ENCODE peak calls at places on chromosomes 3 and 15, in seven cellular contexts. P is GM10248, Y is heart left ventricle, N is psoas muscle, M is choroid plexus epithelial cell, H is IMR-90, W is mesothelial cell of epicardium. S is an unnamed sample.

GRCh38 chr3:121545049-121545563 is 682 bp downstream of the POLQ start:
- DNase-seq in H (no peak), Y (no peak), W (no peak), P (no peak), N (no peak), M (peak), S (no peak)

GRCh38 chr3:72449551-72449950 is 398.7 kb downstream of the SHQ1 start:
- DNase-seq in N (no peak), Y (no peak), H (no peak), M (peak), P (no peak), W (no peak), S (no peak)

GRCh38 chr15:81410318-81410753 is 36.3 kb upstream of the TMC3 start:
- DNase-seq in H (peak), M (peak), Y (peak), P (peak), W (no peak), N (peak), S (peak)

GRCh38 chr3:67202053-67202452 is 203.9 kb downstream of the KBTBD8 start:
- DNase-seq in M (no peak), W (no peak), Y (no peak), H (no peak), P (no peak), N (no peak), S (no peak)

GRCh38 chr3:70558955-70559354 is 246.5 kb upstream of the MDFIC2 start:
- DNase-seq in Y (no peak), P (no peak), W (no peak), H (no peak), N (no peak), M (no peak), S (no peak)

GRCh38 chr3:30553641-30554316 is 52.6 kb upstream of the TGFBR2 start:
- DNase-seq in M (peak), W (no peak), H (peak), N (no peak), P (no peak), Y (no peak), S (no peak)

GRCh38 chr15:89367485-89368451 is 33.1 kb upstream of the POLG start:
- DNase-seq in W (no peak), P (no peak), Y (no peak), N (no peak), H (no peak), M (no peak), S (no peak)

GRCh38 chr3:174335324-174335723 is 523.8 kb upstream of the NAALADL2 start:
- DNase-seq in P (no peak), Y (no peak), H (no peak), M (no peak), N (no peak), W (no peak), S (no peak)

GRCh38 chr3:167032267-167032876 is 347.7 kb downstream of the ZBBX start:
- DNase-seq in W (no peak), M (peak), H (peak), Y (no peak), N (no peak), P (no peak), S (no peak)

GRCh38 chr15:54803139-54803808 is 393.5 kb downstream of the RSL24D1 start:
- DNase-seq in H (peak), M (no peak), Y (no peak), W (no peak), N (no peak), P (no peak), S (no peak)

DNA sequence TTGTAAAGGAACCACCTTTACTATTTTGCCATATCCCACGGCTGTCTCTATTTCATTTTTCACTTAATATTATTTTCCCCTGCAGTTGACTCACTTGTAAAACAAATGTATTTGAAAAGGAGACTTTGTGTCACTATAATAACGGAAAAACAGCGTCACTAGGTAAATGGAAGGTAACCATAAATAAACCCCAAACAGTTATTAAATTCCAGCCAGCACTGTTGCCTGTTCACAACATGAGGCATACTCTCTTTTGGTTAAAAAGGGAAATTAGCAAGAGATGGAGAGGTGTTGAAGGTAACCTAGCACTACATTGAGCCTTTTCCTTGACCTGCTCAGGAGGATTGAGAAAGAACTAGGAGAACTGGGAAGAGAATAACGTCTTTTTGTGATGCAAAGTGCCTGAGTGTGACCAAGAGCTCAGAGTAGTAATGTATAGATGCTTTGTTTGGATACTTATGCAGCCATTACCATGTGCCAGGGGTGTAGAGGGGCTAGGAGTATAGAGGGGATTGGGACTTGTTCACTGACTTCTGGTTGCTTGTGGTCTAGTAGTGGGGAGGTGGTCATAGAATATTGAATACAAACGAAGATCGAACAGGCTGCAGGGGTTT is 19.6 kb downstream of the FLNB start:
- DNase-seq in W (no peak), N (no peak), H (no peak), P (no peak), Y (no peak), M (no peak), S (no peak)
- TF ChIP-seq CTCF in W (no peak), N (no peak), H (no peak), P (no peak), Y (no peak), M (no peak), S (no peak)

DNA sequence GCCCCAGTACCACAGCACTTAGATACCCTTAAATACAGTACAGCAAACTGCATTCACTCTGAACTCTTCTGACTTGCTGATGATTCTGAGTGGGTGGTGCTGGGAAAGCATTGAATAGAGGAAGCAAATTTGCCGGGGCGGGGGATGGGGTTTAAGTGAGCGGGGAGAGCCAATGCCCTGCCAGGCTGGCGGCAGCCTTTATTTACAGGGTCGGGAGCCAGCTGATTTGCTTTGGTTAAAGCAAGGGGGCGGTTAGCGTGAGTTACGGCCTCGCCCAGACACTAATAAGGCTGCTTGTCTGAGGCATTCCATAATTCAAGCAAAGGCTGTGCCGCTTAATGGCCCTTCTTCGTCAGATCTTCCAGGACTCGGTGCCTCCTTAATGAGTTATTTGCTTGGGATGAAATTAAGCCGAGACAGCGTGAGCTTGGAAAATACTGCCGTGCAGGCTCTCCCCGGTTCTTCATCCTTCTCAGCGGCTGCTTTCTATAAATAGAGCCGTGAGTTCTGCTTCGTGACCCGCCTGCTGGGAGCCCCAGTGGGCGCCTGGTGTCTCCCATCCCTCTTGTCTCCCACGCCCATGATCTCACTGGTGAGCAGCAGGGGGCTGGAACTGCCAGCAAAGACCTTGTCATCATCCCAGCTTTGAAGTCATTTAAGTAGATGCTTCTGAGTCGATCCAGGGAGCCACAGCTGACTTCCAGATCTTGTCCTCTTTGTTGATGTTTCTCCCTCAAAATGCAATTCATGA is 25.8 kb downstream of the SPSB4 start:
- DNase-seq in Y (peak), H (peak), N (peak), P (no peak), M (peak), W (peak), S (peak)
- TF ChIP-seq CTCF in Y (no peak), H (no peak), N (no peak), P (no peak), M (no peak), W (no peak), S (no peak)

DNA sequence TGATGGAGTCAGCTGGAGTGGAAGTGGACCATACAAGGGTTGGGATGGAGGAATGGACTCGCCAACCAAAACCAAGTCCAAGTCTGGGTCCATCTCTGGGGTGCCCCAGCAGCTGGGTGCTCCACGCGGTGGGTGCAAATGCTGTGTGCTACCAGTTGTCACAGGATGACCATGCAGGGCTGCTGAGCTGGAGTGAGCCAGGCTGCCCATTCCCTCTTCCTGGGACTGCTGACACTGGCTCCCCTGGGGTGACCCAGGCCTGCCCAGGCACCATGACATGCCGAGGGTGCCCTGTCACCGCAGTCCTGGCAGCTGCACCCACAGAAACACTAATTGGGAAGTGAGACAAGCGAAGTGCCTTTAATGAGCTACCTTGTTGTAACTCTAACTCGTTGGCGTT is 140.2 kb downstream of the TPRA1 start:
- DNase-seq in M (no peak), P (no peak), W (peak), N (no peak), Y (no peak), H (no peak), S (no peak)
- TF ChIP-seq CTCF in M (no peak), P (no peak), W (no peak), N (no peak), Y (no peak), H (no peak), S (no peak)

GRCh38 chr3:23646201-23646955 is 159.4 kb upstream of the UBE2E1 start:
- DNase-seq in N (no peak), H (no peak), W (no peak), M (no peak), P (no peak), Y (no peak), S (no peak)

GRCh38 chr3:23647706-23648258 is 158.0 kb upstream of the UBE2E1 start:
- DNase-seq in M (no peak), Y (no peak), H (no peak), W (no peak), P (no peak), N (no peak), S (no peak)

GRCh38 chr3:23649502-23649901 is 156.3 kb upstream of the UBE2E1 start:
- DNase-seq in N (no peak), Y (no peak), M (no peak), H (no peak), W (no peak), P (no peak), S (no peak)

GRCh38 chr3:23648965-23649328 is 156.8 kb upstream of the UBE2E1 start:
- DNase-seq in W (no peak), N (no peak), M (no peak), P (no peak), Y (no peak), H (peak), S (no peak)

DNA sequence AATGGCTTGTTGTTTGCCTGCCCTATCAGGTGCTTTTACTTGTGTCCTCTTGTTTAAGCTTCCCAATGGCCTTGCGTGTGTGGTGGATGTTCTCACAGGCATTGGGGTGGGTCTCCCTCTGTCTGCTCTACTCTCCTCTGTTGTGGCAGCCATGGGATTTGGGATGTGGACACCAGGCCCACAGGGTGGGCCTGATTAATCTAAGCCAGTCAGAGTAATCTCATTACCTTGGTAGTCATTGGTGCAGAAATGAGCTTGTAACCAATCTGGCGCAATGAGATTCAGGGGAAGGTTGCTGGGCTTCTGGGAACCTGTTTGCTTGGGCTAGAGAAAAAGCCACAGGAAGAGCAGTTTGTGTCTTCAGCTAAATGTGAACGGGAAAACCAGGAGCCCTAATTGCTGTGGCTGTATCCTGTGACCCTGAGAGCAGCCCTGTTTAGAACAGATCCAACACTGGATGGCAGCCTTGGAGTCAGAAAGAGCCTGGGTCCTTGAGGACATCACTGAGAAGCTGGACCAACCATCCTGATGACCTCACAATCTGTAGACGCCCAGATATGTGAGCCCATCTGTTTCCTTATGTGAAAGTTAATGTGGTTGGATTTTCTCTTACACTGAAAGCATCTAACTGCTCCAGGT is 157.3 kb upstream of the UBE2E1 start:
- DNase-seq in H (peak), M (peak), W (no peak), P (no peak), N (no peak), Y (no peak), S (no peak)
- TF ChIP-seq CTCF in H (peak), M (no peak), W (no peak), P (no peak), N (no peak), Y (no peak), S (no peak)

DNA sequence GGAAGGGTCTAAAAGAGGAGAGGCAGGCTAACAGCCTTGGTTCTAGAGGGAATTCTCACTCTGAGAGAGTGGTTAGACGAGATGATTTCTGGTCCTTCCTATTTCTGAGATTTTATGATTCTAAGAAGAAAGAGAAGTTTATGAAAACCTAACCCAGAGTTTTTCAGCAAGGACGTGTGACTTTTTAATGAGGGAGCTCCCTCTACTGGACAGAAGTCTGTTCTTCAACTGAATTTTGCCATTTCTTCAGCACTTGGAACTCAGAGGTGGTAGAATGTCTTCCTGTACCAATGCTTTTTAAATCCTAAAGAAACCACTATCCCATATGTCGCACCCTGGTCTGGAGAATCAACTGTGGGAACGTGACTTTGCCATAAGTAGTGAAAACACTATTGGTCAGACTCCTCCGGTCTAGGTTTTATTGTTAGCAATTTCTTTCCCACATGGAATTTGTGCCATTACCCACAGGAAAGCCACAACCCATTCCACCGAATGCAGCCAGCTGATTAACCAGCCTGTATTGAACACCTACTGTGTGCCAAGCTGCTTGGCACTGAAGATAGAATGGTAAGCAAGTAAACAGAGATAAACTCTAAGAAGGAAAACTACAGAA is 199.5 kb upstream of the LMCD1 start:
- DNase-seq in W (no peak), N (no peak), P (peak), H (peak), M (peak), Y (no peak), S (no peak)
- TF ChIP-seq CTCF in W (peak), N (peak), P (peak), H (peak), M (peak), Y (peak), S (peak)

GRCh38 chr15:66004618-66005262 is 135.4 kb downstream of the RAB11A start:
- DNase-seq in W (no peak), M (peak), N (no peak), P (peak), H (peak), Y (no peak), S (no peak)

GRCh38 chr15:66008920-66009572 is 139.8 kb downstream of the RAB11A start:
- DNase-seq in N (no peak), M (no peak), P (no peak), Y (no peak), H (no peak), W (no peak), S (no peak)

GRCh38 chr15:66006986-66007385 is 137.7 kb downstream of the RAB11A start:
- DNase-seq in N (no peak), P (no peak), Y (no peak), M (peak), H (no peak), W (no peak), S (no peak)

GRCh38 chr15:66007663-66008262 is 138.5 kb downstream of the RAB11A start:
- DNase-seq in Y (no peak), N (no peak), P (no peak), W (no peak), H (no peak), M (no peak), S (no peak)
- TF ChIP-seq CTCF in Y (no peak), N (no peak), P (no peak), W (no peak), H (no peak), M (no peak), S (no peak)

GRCh38 chr3:184584001-184584891 is 22.7 kb downstream of the EPHB3 start:
- DNase-seq in P (no peak), H (no peak), W (no peak), M (no peak), Y (no peak), N (no peak), S (no peak)
- TF ChIP-seq CTCF in P (no peak), H (no peak), W (no peak), M (peak), Y (no peak), N (no peak), S (no peak)

GRCh38 chr3:143600762-143601161 is 247.5 kb downstream of the SLC9A9 start:
- DNase-seq in N (no peak), W (no peak), P (no peak), H (no peak), M (peak), Y (no peak), S (no peak)

GRCh38 chr3:143595456-143596077 is 252.7 kb downstream of the SLC9A9 start:
- DNase-seq in H (no peak), N (no peak), P (peak), M (no peak), W (no peak), Y (no peak), S (no peak)

GRCh38 chr3:143596957-143597642 is 251.2 kb downstream of the SLC9A9 start:
- DNase-seq in H (no peak), N (no peak), M (no peak), Y (no peak), W (no peak), P (no peak), S (no peak)

GRCh38 chr3:143594217-143594616 is 254.1 kb downstream of the SLC9A9 start:
- DNase-seq in W (no peak), H (no peak), M (no peak), P (no peak), N (no peak), Y (no peak), S (no peak)

GRCh38 chr3:143597774-143598652 is 250.3 kb downstream of the SLC9A9 start:
- DNase-seq in P (no peak), W (no peak), M (no peak), Y (no peak), H (no peak), N (no peak), S (no peak)
- TF ChIP-seq CTCF in P (no peak), W (no peak), M (no peak), Y (no peak), H (no peak), N (no peak), S (no peak)

DNA sequence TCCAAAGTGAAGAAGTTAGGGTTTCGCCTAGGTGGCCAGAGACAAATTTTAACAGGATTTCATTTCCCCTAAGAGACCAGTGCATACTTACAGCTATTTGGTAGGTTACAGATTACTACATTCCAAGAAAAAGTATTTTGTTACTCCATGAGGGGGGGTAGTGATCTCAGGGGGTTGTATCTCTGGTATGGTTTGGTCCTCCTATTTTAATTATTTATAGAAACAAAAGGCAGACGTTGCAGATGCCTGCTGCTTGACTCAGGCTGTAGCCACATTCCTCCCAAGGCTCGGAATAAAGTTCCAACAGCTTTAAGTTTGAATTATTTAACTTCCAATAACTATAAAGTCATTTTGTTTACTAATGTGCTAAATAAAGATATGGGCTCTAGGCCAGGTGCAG is 1.3 kb upstream of the TRIM59 start:
- DNase-seq in M (peak), W (no peak), N (no peak), Y (no peak), H (peak), P (no peak), S (no peak)
- TF ChIP-seq CTCF in M (no peak), W (no peak), N (no peak), Y (no peak), H (peak), P (no peak), S (no peak)

S was measured in thoracic aorta.